ENCODE peak calls at places on chromosome 2, in five cellular contexts. Y, K, T, Z and L are unnamed samples.

GRCh38 chr2:96773922-96774321 is 13.2 kb downstream of the CNNM4 start:
- DNase-seq in K (no peak), Y (no peak), Z (no peak), T (no peak), L (peak)

GRCh38 chr2:224944707-224945106 is 97.6 kb downstream of the DOCK10 start:
- DNase-seq in Y (no peak), K (no peak), Z (no peak), T (no peak), L (no peak)

GRCh38 chr2:129730979-129731378 is 248.5 kb upstream of the RAB6C start:
- DNase-seq in Y (no peak), K (no peak), Z (no peak), T (no peak), L (no peak)

GRCh38 chr2:189234991-189235390 is 55.4 kb upstream of the COL5A2 start:
- DNase-seq in K (no peak), Y (no peak), T (no peak), Z (no peak), L (no peak)

GRCh38 chr2:242029422-242030225 is 160.1 kb downstream of the RTP5 start:
- DNase-seq in T (no peak), Z (no peak), Y (no peak), K (no peak), L (no peak)

GRCh38 chr2:224930990-224931389 is 111.3 kb downstream of the DOCK10 start:
- DNase-seq in T (no peak), Y (no peak), K (no peak), Z (no peak), L (peak)

GRCh38 chr2:173884403-173884802 is 80.8 kb downstream of the SP3 start:
- DNase-seq in K (peak), Z (no peak), Y (peak), T (no peak), L (peak)

GRCh38 chr2:210611466-210611865 is 55.1 kb downstream of the CPS1 start:
- DNase-seq in T (no peak), Z (no peak), Y (no peak), K (no peak), L (no peak)

GRCh38 chr2:157176602-157177001 is 80.9 kb upstream of the GALNT5 start:
- DNase-seq in K (no peak), Y (no peak), Z (no peak), T (no peak), L (no peak)

GRCh38 chr2:112794131-112794733 is 9.9 kb upstream of the IL1A start:
- DNase-seq in Y (peak), Z (no peak), T (no peak), K (peak), L (no peak)

GRCh38 chr2:45006041-45006941 is 3.0 kb downstream of the SIX2 start:
- DNase-seq in Z (no peak), T (no peak), Y (no peak), K (no peak), L (peak)

GRCh38 chr2:99879481-99879880 is 262.9 kb downstream of the AFF3 start:
- DNase-seq in Y (no peak), Z (no peak), K (no peak), T (no peak), L (no peak)

GRCh38 chr2:161052214-161052613 is 108.0 kb upstream of the TANK start:
- DNase-seq in K (no peak), T (no peak), Z (no peak), Y (no peak), L (no peak)

GRCh38 chr2:239839306-239839705 is 185.8 kb downstream of the NDUFA10 start:
- DNase-seq in K (no peak), T (no peak), Y (no peak), Z (no peak), L (no peak)

GRCh38 chr2:10918661-10919414 is 7.1 kb downstream of the KCNF1 start:
- DNase-seq in Z (no peak), K (no peak), Y (peak), T (no peak), L (no peak)

GRCh38 chr2:176582990-176583481 is 313.8 kb downstream of the MTX2 start:
- DNase-seq in Y (no peak), T (no peak), K (peak), Z (no peak), L (no peak)

GRCh38 chr2:191115801-191116200 is 35.0 kb downstream of the STAT4 start:
- DNase-seq in T (no peak), Z (no peak), K (no peak), Y (no peak), L (no peak)

GRCh38 chr2:28452534-28453081 is 43.3 kb upstream of the PLB1 start:
- DNase-seq in Y (peak), T (peak), Z (no peak), K (peak), L (peak)

GRCh38 chr2:216632952-216633615 is at the start of gene IGFBP2:
- DNase-seq in Z (no peak), K (no peak), Y (no peak), T (no peak), L (peak)

GRCh38 chr2:69046221-69046662 is 33.3 kb downstream of the ANTXR1 start:
- DNase-seq in Z (no peak), K (peak), Y (no peak), T (no peak), L (no peak)

GRCh38 chr2:178499640-178500039 is 19.4 kb downstream of the PLEKHA3 start:
- DNase-seq in Y (no peak), K (no peak), Z (no peak), T (no peak), L (no peak)

GRCh38 chr2:188570365-188570764 is 278.7 kb downstream of the GULP1 start:
- DNase-seq in K (no peak), Y (no peak), Z (no peak), T (no peak), L (no peak)

GRCh38 chr2:75570948-75571729 is 10.4 kb upstream of the EVA1A start:
- DNase-seq in T (no peak), Z (no peak), Y (no peak), K (peak), L (no peak)

GRCh38 chr2:110732422-110733413 is at the start of gene ACOXL:
- DNase-seq in Y (peak), Z (no peak), T (peak), K (no peak), L (peak)

GRCh38 chr2:144650886-144651285 is 131.0 kb upstream of the ZEB2 start:
- DNase-seq in K (no peak), T (no peak), Y (no peak), Z (no peak), L (peak)

GRCh38 chr2:46852124-46852523 is 63.5 kb downstream of the MCFD2 start:
- DNase-seq in K (no peak), Y (no peak), T (no peak), Z (no peak), L (no peak)

GRCh38 chr2:132715986-132716385 is 46.0 kb upstream of the LYPD1 start:
- DNase-seq in K (no peak), T (no peak), Y (no peak), Z (no peak), L (no peak)

GRCh38 chr2:119487434-119488244 is 36.6 kb downstream of the SCTR start:
- DNase-seq in Y (no peak), K (peak), Z (peak), T (no peak), L (no peak)

GRCh38 chr2:23843051-23843976 is 83.6 kb downstream of the ATAD2B start:
- DNase-seq in Z (no peak), Y (no peak), K (peak), T (no peak), L (no peak)

GRCh38 chr2:199470361-199470671 is 12.6 kb upstream of the SATB2 start:
- DNase-seq in T (no peak), Z (no peak), K (no peak), Y (no peak), L (no peak)
- TF ChIP-seq EZH2 in T (no peak), Z (no peak), K (no peak), Y (no peak), L (no peak)

DNA sequence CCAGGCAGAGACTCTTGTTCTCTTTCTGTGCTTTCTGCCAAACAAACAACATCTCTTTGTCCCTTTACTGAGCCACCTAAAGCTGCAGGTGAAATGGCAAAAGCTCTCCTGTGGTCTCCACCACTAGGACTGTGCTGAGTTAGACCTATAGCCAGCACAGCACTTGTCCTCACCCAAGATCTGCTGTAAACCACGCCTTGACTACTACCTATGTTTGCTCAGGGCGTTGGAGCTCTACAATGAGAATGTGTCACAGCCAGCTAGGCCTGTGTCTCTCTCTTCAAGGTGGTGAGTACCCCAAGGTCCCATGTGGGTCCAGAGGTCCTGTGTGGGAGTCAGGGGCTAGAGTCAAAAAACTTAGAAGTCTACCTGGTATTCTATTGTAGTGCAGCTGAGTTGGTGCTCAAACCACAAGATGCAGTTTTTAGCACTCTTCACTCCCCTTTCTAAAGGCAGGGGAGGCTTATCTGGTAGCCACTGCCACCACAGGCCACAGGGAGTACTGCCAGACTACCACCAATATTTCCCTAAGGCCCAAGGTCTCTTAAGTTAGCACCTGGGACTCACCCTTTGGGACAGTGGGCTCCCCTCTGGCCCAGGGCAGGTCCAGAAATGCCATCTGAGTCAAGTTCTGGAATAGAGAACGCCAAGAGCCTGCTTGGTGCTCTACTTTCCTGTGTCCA is 96.8 kb upstream of the RPRM start:
- DNase-seq in Z (no peak), Y (no peak), K (no peak), T (no peak), L (peak)
- TF ChIP-seq CREB1 in Z (no peak), Y (no peak), K (no peak), T (no peak), L (no peak)

GRCh38 chr2:222306393-222307137 is 7.8 kb upstream of the PAX3 start:
- DNase-seq in K (no peak), Z (no peak), Y (no peak), T (no peak), L (peak)

GRCh38 chr2:222307138-222307756 is 8.4 kb upstream of the PAX3 start:
- DNase-seq in K (no peak), Z (no peak), Y (no peak), T (no peak), L (peak)

GRCh38 chr2:222304737-222305509 is 6.1 kb upstream of the PAX3 start:
- DNase-seq in T (no peak), K (no peak), Y (no peak), Z (no peak), L (peak)

GRCh38 chr2:222303828-222304736 is 5.3 kb upstream of the PAX3 start:
- DNase-seq in Z (no peak), T (no peak), Y (no peak), K (no peak), L (peak)

GRCh38 chr2:222305510-222306392 is 7.0 kb upstream of the PAX3 start:
- DNase-seq in K (no peak), Z (no peak), Y (no peak), T (no peak), L (peak)
- TF ChIP-seq EZH2 in K (no peak), Z (no peak), Y (no peak), T (peak), L (peak)

GRCh38 chr2:8586397-8587051 is 95.3 kb upstream of the ID2 start:
- DNase-seq in Y (no peak), Z (no peak), T (no peak), K (no peak), L (no peak)

GRCh38 chr2:8587251-8587791 is 94.5 kb upstream of the ID2 start:
- DNase-seq in T (no peak), Z (no peak), K (no peak), Y (no peak), L (no peak)

GRCh38 chr2:8588831-8589191 is 93.0 kb upstream of the ID2 start:
- DNase-seq in K (no peak), Y (no peak), Z (no peak), T (no peak), L (no peak)

GRCh38 chr2:8589721-8590120 is 92.1 kb upstream of the ID2 start:
- DNase-seq in T (no peak), Z (no peak), Y (no peak), K (no peak), L (no peak)

DNA sequence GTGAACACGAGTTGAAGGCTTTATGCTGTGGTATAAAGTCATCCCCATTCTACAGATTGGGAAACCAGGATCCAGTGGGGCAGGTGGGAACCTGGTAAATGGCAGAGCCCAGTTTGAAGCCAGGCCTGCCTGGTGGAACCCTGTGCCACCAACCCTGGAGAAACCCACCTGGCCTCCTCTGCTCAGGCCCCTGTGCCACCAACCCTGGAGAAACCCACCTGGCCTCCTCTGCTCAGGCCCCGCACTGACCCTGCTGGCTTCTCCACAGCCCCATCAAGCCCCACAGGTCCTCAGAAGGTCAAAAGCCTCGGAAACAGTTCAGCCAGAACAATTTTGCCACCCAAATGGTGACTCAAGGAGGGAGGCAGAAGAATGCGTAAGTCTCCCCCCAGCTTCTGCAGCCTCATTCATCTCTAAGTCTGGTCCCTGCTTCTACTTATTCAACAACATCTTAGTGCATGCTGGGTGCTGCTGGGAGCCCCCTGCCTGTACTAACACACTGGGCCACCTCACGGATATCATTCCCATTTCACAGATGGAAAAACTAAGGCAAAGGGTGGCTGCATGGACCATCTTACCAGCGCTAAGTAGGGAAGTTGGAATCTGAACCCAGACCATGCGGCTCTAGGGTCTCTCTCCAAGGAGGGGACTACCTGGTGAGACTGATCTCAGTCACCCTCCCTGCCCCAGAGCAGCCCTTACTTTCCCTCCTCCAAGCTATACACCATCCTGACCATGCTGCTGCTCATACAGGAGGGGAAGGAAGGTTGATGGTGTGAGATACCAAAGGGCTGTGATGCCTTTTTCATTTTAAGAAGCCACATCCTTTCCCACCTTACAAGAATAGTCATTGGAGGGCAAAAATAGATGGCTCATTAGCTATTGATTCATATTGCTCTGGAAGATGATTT is 93.7 kb upstream of the ID2 start:
- DNase-seq in Z (no peak), T (no peak), K (no peak), Y (no peak), L (no peak)
- TF ChIP-seq CREB1 in Z (no peak), T (no peak), K (no peak), Y (no peak), L (no peak)

DNA sequence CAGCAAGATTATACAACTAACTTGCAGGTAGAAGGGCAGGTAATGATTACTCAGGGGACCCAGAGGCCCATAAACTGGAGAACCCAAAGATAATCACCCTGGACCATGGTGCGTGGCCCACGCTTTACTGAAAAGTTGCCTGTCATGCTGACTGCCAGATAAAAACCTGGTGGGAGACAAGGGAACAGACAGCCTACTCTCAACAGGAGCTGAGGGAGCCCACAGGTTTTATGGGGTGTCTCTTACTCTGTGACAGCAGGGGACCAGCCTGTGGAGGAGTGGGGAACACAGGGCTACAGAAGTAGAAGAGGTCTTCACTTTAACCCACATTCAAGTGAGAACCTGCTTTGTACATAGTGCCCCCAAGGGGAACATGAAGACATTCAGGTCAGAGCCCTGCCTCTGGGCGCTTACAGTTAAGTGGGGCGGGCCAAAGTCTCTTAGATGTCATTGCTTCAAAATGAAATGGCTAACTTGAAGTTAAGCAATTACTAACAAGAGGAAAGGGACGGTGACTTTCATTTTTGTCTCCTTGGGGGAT is 60.4 kb downstream of the DHRS9 start:
- DNase-seq in K (no peak), Y (peak), Z (no peak), T (no peak), L (no peak)
- TF ChIP-seq EZH2 in K (no peak), Y (no peak), Z (no peak), T (no peak), L (no peak)